ENCODE peak calls at places on chromosomes 13 and 19, in eight cellular contexts. Z, A, E, Y, F, H, S and W are unnamed samples.

GRCh38 chr13:49638416-49639072 is 10.2 kb downstream of the ARL11 start:
- DNase-seq in Z (no peak), A (no peak), E (no peak), Y (no peak), F (no peak), H (no peak), S (no peak), W (no peak)

GRCh38 chr19:57675881-57676280 is 5.9 kb upstream of the ZNF551 start:
- DNase-seq in Z (no peak), A (no peak), E (no peak), Y (no peak), F (no peak), H (peak), S (no peak), W (no peak)

GRCh38 chr19:35059799-35060091 is 18.2 kb downstream of the HPN start:
- DNase-seq in Z (no peak), A (no peak), E (no peak), Y (no peak), F (no peak), H (no peak), S (no peak), W (no peak)

GRCh38 chr13:87582399-87582798 is 88.8 kb upstream of the SLITRK5 start:
- DNase-seq in Z (no peak), A (no peak), E (no peak), Y (no peak), F (no peak), H (no peak), S (no peak), W (no peak)

GRCh38 chr13:44364601-44365000 is 9.0 kb upstream of the SERP2 start:
- DNase-seq in Z (no peak), A (no peak), E (no peak), Y (no peak), F (no peak), H (no peak), S (no peak), W (no peak)

GRCh38 chr13:101127741-101128353 is 288.5 kb downstream of the NALCN start:
- DNase-seq in Z (peak), A (peak), E (no peak), Y (no peak), F (peak), H (no peak), S (no peak), W (no peak)

GRCh38 chr13:96053003-96053703 is at the start of gene UGGT2:
- DNase-seq in Z (peak), A (peak), E (peak), Y (peak), F (peak), H (peak), S (no peak), W (no peak)

GRCh38 chr13:74747186-74747955 is 613.2 kb upstream of the KLF12 start:
- DNase-seq in Z (no peak), A (no peak), E (no peak), Y (no peak), F (no peak), H (no peak), S (no peak), W (no peak)

GRCh38 chr19:38384209-38385027 is 3.4 kb downstream of the GGN start:
- DNase-seq in Z (no peak), A (no peak), E (no peak), Y (no peak), F (peak), H (no peak), S (no peak), W (no peak)

GRCh38 chr19:892243-892996 is 567 bp downstream of the MED16 start:
- DNase-seq in Z (no peak), A (no peak), E (no peak), Y (no peak), F (no peak), H (no peak), S (no peak), W (no peak)

GRCh38 chr13:32175307-32175706 is 139.9 kb downstream of the ZAR1L start:
- DNase-seq in Z (no peak), A (no peak), E (no peak), Y (no peak), F (no peak), H (no peak), S (no peak), W (no peak)

GRCh38 chr19:57348136-57348535 is 2.9 kb upstream of the ZNF304 start:
- DNase-seq in Z (no peak), A (no peak), E (no peak), Y (no peak), F (no peak), H (peak), S (no peak), W (no peak)

GRCh38 chr19:39941615-39942507 is 7.4 kb upstream of the FCGBP start:
- DNase-seq in Z (no peak), A (no peak), E (no peak), Y (no peak), F (no peak), H (no peak), S (peak), W (peak)

GRCh38 chr13:49044849-49045248 is 69.1 kb downstream of the FNDC3A start:
- DNase-seq in Z (no peak), A (no peak), E (no peak), Y (no peak), F (no peak), H (no peak), S (no peak), W (no peak)

GRCh38 chr19:35786299-35787160 is 11.2 kb downstream of the ARHGAP33 start:
- DNase-seq in Z (no peak), A (no peak), E (no peak), Y (no peak), F (no peak), H (no peak), S (no peak), W (no peak)

GRCh38 chr19:2461751-2462634 is 5.2 kb upstream of the LMNB2 start:
- DNase-seq in Z (peak), A (no peak), E (peak), Y (no peak), F (peak), H (no peak), S (peak), W (peak)